ENCODE peak calls at places on chromosome 14, in seven cellular contexts. X, M, Y, P, A, V and E are unnamed samples.

GRCh38 chr14:101464310-101464983 is 96.8 kb upstream of the DIO3 start:
- DNase-seq in X (no peak), M (no peak), Y (no peak), P (peak), A (no peak), V (no peak), E (peak)

GRCh38 chr14:75003250-75004027 is 718 bp downstream of the EIF2B2 start:
- DNase-seq in X (no peak), M (no peak), Y (no peak), P (no peak), A (no peak), V (peak), E (no peak)

GRCh38 chr14:23494223-23494622 is 24.7 kb downstream of the NGDN start:
- DNase-seq in X (no peak), M (peak), Y (no peak), P (no peak), A (peak), V (peak), E (no peak)

GRCh38 chr14:72636094-72636493 is 257.8 kb downstream of the DPF3 start:
- DNase-seq in X (no peak), M (no peak), Y (no peak), P (no peak), A (no peak), V (no peak), E (no peak)

GRCh38 chr14:48944802-48945201 is 641.4 kb downstream of the RPS29 start:
- DNase-seq in X (no peak), M (no peak), Y (no peak), P (no peak), A (no peak), V (no peak), E (no peak)

GRCh38 chr14:98647754-98648153 is 624.2 kb downstream of the BCL11B start:
- DNase-seq in X (no peak), M (no peak), Y (no peak), P (no peak), A (no peak), V (no peak), E (no peak)

GRCh38 chr14:74955229-74955999 is at the start of gene PGF:
- DNase-seq in X (peak), M (peak), Y (peak), P (peak), A (peak), V (peak), E (peak)

GRCh38 chr14:70652871-70653270 is 11.2 kb downstream of the TTC9 start:
- DNase-seq in X (no peak), M (no peak), Y (no peak), P (no peak), A (no peak), V (peak), E (no peak)

GRCh38 chr14:68779761-68780323 is 13.0 kb downstream of the ZFP36L1 start:
- DNase-seq in X (peak), M (peak), Y (no peak), P (peak), A (peak), V (peak), E (no peak)

GRCh38 chr14:91152499-91152898 is 38.6 kb downstream of the DGLUCY start:
- DNase-seq in X (no peak), M (no peak), Y (no peak), P (no peak), A (no peak), V (no peak), E (no peak)

GRCh38 chr14:105844047-105844630 is 317.8 kb downstream of the TMEM121 start:
- DNase-seq in X (peak), M (no peak), Y (peak), P (no peak), A (no peak), V (no peak), E (no peak)

GRCh38 chr14:90423166-90423565 is 26.3 kb downstream of the CALM1 start:
- DNase-seq in X (peak), M (no peak), Y (no peak), P (no peak), A (no peak), V (no peak), E (no peak)

GRCh38 chr14:103931422-103931821 is 3.2 kb downstream of the TDRD9 start:
- DNase-seq in X (no peak), M (no peak), Y (no peak), P (no peak), A (no peak), V (no peak), E (no peak)

GRCh38 chr14:106268013-106268727 is 741.8 kb downstream of the TMEM121 start:
- DNase-seq in X (no peak), M (no peak), Y (no peak), P (peak), A (no peak), V (no peak), E (peak)

GRCh38 chr14:58427289-58428010 is at the start of the genes KIAA0586 and TIMM9:
- DNase-seq in X (peak), M (peak), Y (peak), P (peak), A (peak), V (peak), E (peak)
- TF ChIP-seq CTCF in X (no peak), M (no peak), Y (no peak), P (no peak), A (peak), V (no peak), E (no peak)

GRCh38 chr14:96421236-96421635 is 29.3 kb downstream of the AK7 start:
- DNase-seq in X (no peak), M (no peak), Y (no peak), P (no peak), A (no peak), V (no peak), E (no peak)

GRCh38 chr14:96418075-96418474 is 26.1 kb downstream of the AK7 start:
- DNase-seq in X (no peak), M (no peak), Y (no peak), P (no peak), A (no peak), V (no peak), E (no peak)

GRCh38 chr14:96423012-96423411 is 31.1 kb downstream of the AK7 start:
- DNase-seq in X (no peak), M (no peak), Y (no peak), P (no peak), A (no peak), V (no peak), E (no peak)

GRCh38 chr14:96424104-96424989 is 32.4 kb downstream of the AK7 start:
- DNase-seq in X (peak), M (peak), Y (no peak), P (peak), A (peak), V (peak), E (peak)

GRCh38 chr14:96423446-96424103 is 31.6 kb downstream of the AK7 start:
- DNase-seq in X (no peak), M (no peak), Y (no peak), P (no peak), A (no peak), V (no peak), E (no peak)
- H3K4me3 ChIP-seq in X (no peak), M (peak), Y (peak), P (peak), A (peak), V (peak), E (no peak)

DNA sequence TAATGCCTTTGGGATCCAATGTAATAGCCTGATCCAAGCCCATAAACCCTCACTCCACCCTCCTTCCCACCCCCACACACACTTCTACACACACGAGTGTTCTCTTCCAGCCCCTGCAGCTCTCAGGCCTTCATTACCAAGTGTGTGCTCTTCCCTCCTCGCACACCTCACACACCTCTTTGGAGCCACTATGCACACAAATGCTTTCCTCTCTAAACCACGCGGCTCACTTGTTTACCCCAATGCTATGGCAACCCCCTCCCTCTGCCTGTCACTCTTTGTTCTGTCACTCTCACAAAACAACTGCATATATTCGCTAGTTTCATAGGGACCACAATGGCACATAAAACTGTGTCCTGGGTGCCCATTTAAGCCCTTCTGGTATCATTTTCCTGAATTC is 35.1 kb downstream of the PPP2R5E start:
- DNase-seq in X (no peak), M (no peak), Y (no peak), P (no peak), A (no peak), V (no peak), E (no peak)
- TF ChIP-seq CTCF in X (no peak), M (no peak), Y (no peak), P (no peak), A (no peak), V (no peak), E (no peak)

DNA sequence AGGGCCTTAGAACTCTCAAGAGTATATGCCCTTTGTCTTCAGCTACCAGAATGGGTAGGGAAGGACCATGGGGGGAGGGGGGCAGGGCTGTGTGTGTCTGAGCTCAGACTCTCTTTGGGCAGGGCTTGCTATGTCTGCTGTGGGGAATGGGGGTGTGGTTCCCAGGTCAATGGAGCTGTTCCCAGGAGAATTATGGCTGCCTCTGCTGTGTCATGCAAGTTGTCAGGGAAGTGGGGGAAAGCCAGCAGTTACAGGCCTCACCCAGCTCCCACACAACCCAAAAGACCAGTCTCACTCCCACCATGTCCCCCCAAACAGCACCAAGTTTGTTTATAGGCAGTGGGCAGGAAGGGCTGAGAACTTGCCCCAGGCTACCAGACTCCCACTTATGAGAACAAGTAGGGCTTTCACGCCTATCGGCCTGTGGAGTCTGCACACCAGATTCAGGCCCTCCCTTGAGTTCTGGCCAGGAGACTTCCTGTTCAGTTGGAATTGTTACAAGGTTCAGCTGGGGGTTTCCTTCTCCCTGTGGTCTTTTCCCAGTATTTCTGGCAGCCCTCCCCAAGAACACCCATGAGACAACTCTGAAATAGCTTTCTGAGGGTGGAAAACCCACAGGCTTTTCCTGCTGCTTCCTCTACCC is 6.1 kb upstream of the SERPINA11 start:
- DNase-seq in X (no peak), M (no peak), Y (no peak), P (no peak), A (no peak), V (no peak), E (no peak)
- H3K4me3 ChIP-seq in X (no peak), M (no peak), Y (no peak), P (no peak), A (no peak), V (no peak), E (no peak)

DNA sequence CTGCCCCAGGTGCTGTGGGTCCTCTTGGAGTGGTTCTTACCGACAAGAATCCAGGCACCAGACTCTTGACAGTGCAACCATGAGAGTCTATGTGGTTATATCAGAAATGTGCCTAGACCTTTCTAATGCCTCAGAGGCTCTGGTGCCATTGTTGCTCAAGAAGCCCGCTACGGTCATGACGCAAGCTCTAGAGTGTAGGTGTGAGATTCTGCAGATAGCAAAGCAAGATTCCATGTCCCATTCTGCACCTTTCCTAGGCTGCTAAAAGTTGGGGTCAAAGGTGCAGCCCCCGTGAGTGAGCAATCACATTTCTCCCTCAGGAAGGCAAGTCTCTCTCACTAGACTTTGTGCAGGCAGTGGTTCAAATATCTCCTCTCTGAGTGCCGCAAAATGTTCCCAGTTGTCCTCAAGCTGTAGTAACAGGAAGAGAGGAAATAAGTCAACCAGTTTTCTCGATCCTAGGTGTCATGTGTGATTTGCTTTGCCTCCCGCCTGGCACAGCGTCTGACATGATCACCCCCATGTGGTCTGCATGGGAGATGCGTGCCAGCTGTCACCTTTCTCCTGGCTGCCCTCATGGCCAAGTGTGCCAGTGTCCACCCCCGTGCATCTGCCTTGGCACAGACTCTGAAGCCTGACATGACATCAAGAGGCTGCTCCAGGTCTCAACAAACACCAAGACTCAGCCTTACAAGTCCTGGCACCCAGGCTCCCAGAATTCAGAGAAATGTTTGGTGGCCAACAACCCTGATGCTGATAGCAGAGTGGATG is 122.5 kb upstream of the COCH start:
- DNase-seq in X (no peak), M (no peak), Y (no peak), P (no peak), A (no peak), V (no peak), E (no peak)
- TF ChIP-seq CTCF in X (no peak), M (no peak), Y (peak), P (no peak), A (no peak), V (no peak), E (no peak)